ENCODE peak calls at places on chromosomes 3 and 15, in six cellular contexts. F, O, K, A, I and C are unnamed samples.
A peak's percentile ranks its signal among the peaks of the same experiment; 100 is the strongest.

GRCh38 chr15:64566629-64567427 is 106.5 kb downstream of the ZNF609 start:
- DNase-seq in F (no peak), O (no peak), K (no peak), A (no peak), I (no peak), C (no peak)

GRCh38 chr3:74527566-74527965 is 86.9 kb downstream of the CNTN3 start:
- DNase-seq in F (no peak), O (no peak), K (no peak), A (no peak), I (no peak), C (no peak)

GRCh38 chr15:26294062-26294689 is 431.0 kb upstream of the ATP10A start:
- DNase-seq in F (no peak), O (no peak), K (no peak), A (no peak), I (no peak), C (no peak)

GRCh38 chr15:93708721-93709120 is 522.6 kb upstream of the MCTP2 start:
- DNase-seq in F (no peak), O (no peak), K (no peak), A (no peak), I (no peak), C (no peak)

GRCh38 chr3:51943451-51944391 is 1.6 kb downstream of the PARP3 start:
- DNase-seq in F (no peak), O (no peak), K (no peak), A (peak; percentile 6), I (no peak), C (no peak)

GRCh38 chr15:92903956-92904831 is 4.1 kb downstream of the CHD2 start:
- DNase-seq in F (peak; percentile 98), O (peak; percentile 98), K (peak; percentile 97), A (peak; percentile 100), I (peak; percentile 99), C (peak; percentile 99)

GRCh38 chr15:101113114-101114005 is 138.5 kb downstream of the CHSY1 start:
- DNase-seq in F (no peak), O (no peak), K (no peak), A (no peak), I (no peak), C (no peak)

GRCh38 chr15:50979041-50979440 is 70.6 kb downstream of the AP4E1 start:
- DNase-seq in F (no peak), O (peak; percentile 13), K (no peak), A (no peak), I (no peak), C (no peak)

GRCh38 chr3:52190294-52190841 is 7.6 kb upstream of the ALAS1 start:
- DNase-seq in F (no peak), O (no peak), K (no peak), A (no peak), I (no peak), C (no peak)

GRCh38 chr3:184738982-184739381 is 27.1 kb upstream of the MAGEF1 start:
- DNase-seq in F (no peak), O (no peak), K (no peak), A (no peak), I (no peak), C (no peak)

GRCh38 chr3:191352014-191352413 is 21.7 kb upstream of the UTS2B start:
- DNase-seq in F (no peak), O (no peak), K (no peak), A (no peak), I (no peak), C (no peak)

GRCh38 chr3:186605561-186606545 is 7.0 kb upstream of the AHSG start:
- DNase-seq in F (no peak), O (no peak), K (no peak), A (no peak), I (no peak), C (no peak)

GRCh38 chr3:86269364-86270155 is 721.4 kb downstream of the VGLL3 start:
- DNase-seq in F (no peak), O (no peak), K (no peak), A (no peak), I (no peak), C (no peak)

GRCh38 chr3:14401692-14402303 is 608 bp upstream of the SLC6A6 start:
- DNase-seq in F (no peak), O (no peak), K (no peak), A (no peak), I (no peak), C (no peak)

GRCh38 chr15:34109775-34110663 is 8.1 kb downstream of the PGBD4 start:
- DNase-seq in F (peak; percentile 44), O (peak; percentile 67), K (no peak), A (no peak), I (no peak), C (no peak)

GRCh38 chr15:90232941-90233700 is 620 bp downstream of the CIB1 start:
- DNase-seq in F (peak; percentile 42), O (peak; percentile 75), K (peak; percentile 30), A (peak; percentile 51), I (peak; percentile 37), C (peak; percentile 41)

GRCh38 chr15:62894322-62895085 is 148.0 kb upstream of the TPM1 start:
- DNase-seq in F (peak; percentile 36), O (peak; percentile 58), K (no peak), A (no peak), I (no peak), C (no peak)

GRCh38 chr15:40334541-40334940 is 6.2 kb downstream of the CCDC9B start:
- DNase-seq in F (no peak), O (no peak), K (no peak), A (no peak), I (no peak), C (no peak)

GRCh38 chr3:78924711-78925110 is 843.1 kb downstream of the ROBO1 start:
- DNase-seq in F (no peak), O (no peak), K (no peak), A (no peak), I (no peak), C (no peak)

GRCh38 chr3:114441386-114441785 is 147.6 kb downstream of the TIGIT start:
- DNase-seq in F (no peak), O (no peak), K (no peak), A (no peak), I (no peak), C (no peak)

GRCh38 chr3:27900316-27900715 is 178.2 kb upstream of the EOMES start:
- DNase-seq in F (no peak), O (no peak), K (no peak), A (no peak), I (no peak), C (no peak)

GRCh38 chr3:60829058-60829457 is 422.2 kb downstream of the FHIT start:
- DNase-seq in F (no peak), O (no peak), K (no peak), A (no peak), I (no peak), C (no peak)

GRCh38 chr3:189295089-189295488 is 123.3 kb downstream of the TPRG1 start:
- DNase-seq in F (no peak), O (no peak), K (no peak), A (no peak), I (no peak), C (no peak)

GRCh38 chr3:78994174-78995027 is 773.4 kb downstream of the ROBO1 start:
- DNase-seq in F (no peak), O (no peak), K (no peak), A (no peak), I (no peak), C (no peak)

GRCh38 chr3:148229107-148229506 is 468.6 kb upstream of the AGTR1 start:
- DNase-seq in F (no peak), O (peak; percentile 10), K (no peak), A (no peak), I (no peak), C (no peak)

GRCh38 chr15:58346361-58346760 is 85.4 kb upstream of the LIPC start:
- DNase-seq in F (peak; percentile 39), O (peak; percentile 56), K (no peak), A (no peak), I (no peak), C (no peak)

GRCh38 chr3:181709537-181710279 is 2.0 kb upstream of the SOX2 start:
- DNase-seq in F (peak; percentile 66), O (peak; percentile 60), K (peak; percentile 52), A (peak; percentile 75), I (peak; percentile 51), C (peak; percentile 93)

GRCh38 chr3:10315101-10315500 is 5.8 kb downstream of the SEC13 start:
- DNase-seq in F (no peak), O (no peak), K (no peak), A (no peak), I (no peak), C (no peak)

GRCh38 chr3:49020335-49021212 is 1.3 kb upstream of the NDUFAF3 start:
- DNase-seq in F (no peak), O (peak; percentile 40), K (no peak), A (no peak), I (no peak), C (no peak)

GRCh38 chr3:16369885-16370284 is 104.9 kb downstream of the OXNAD1 start:
- DNase-seq in F (peak; percentile 30), O (no peak), K (no peak), A (no peak), I (no peak), C (no peak)

GRCh38 chr3:111936191-111936841 is 42.5 kb upstream of the ABHD10 start:
- DNase-seq in F (peak; percentile 88), O (peak; percentile 86), K (no peak), A (no peak), I (no peak), C (no peak)

GRCh38 chr3:52534281-52535183 is 875 bp upstream of the NT5DC2 start:
- DNase-seq in F (no peak), O (peak; percentile 43), K (no peak), A (no peak), I (no peak), C (peak; percentile 23)

GRCh38 chr3:22113453-22113852 is 362.4 kb upstream of the ZNF385D start:
- DNase-seq in F (no peak), O (no peak), K (no peak), A (no peak), I (no peak), C (no peak)

GRCh38 chr3:179948740-179949139 is 88.0 kb downstream of the PEX5L start:
- DNase-seq in F (no peak), O (no peak), K (no peak), A (no peak), I (no peak), C (no peak)